ENCODE peak calls at places on chromosome 9, in seven cellular contexts. W is HCT116, Z is gastrocnemius medialis, I is heart left ventricle, G is spleen, U is adrenal gland, F is ovary. Y is an unnamed sample. For H3K9me3, the result is how much of the 10 kb centered on the place peaks cover.

GRCh38 chr9:123036886-123037540 is 3.5 kb downstream of the GPR21 start:
- DNase-seq in U (no peak), I (no peak), F (no peak), G (no peak), W (no peak), Z (no peak), Y (no peak)

GRCh38 chr9:20297646-20298084 is 324.6 kb downstream of the MLLT3 start:
- DNase-seq in U (no peak), Z (no peak), G (no peak), I (no peak), W (no peak), F (peak), Y (no peak)

GRCh38 chr9:3477236-3477834 is 48.5 kb downstream of the RFX3 start:
- DNase-seq in U (no peak), W (no peak), I (no peak), Z (no peak), F (no peak), G (no peak), Y (no peak)

GRCh38 chr9:79477241-79477830 is 94.4 kb upstream of the TLE4 start:
- DNase-seq in Z (no peak), I (no peak), G (no peak), W (no peak), U (no peak), F (no peak), Y (no peak)

GRCh38 chr9:87184956-87185642 is 237.8 kb upstream of the GAS1 start:
- DNase-seq in Z (no peak), F (no peak), I (no peak), U (no peak), G (no peak), W (no peak), Y (no peak)

GRCh38 chr9:134177624-134178393 is 13.4 kb upstream of the RNU6ATAC start:
- DNase-seq in I (peak), W (no peak), G (peak), Z (no peak), F (peak), U (peak), Y (no peak)

GRCh38 chr9:125538092-125538473 is 168.9 kb downstream of the MAPKAP1 start:
- DNase-seq in U (peak), F (no peak), G (no peak), W (peak), Z (no peak), I (peak), Y (no peak)

GRCh38 chr9:88789785-88790184 is 201.5 kb upstream of the S1PR3 start:
- DNase-seq in F (no peak), Z (no peak), G (no peak), I (no peak), W (no peak), U (no peak), Y (no peak)

GRCh38 chr9:110142868-110143866 is 64.8 kb downstream of the C9orf152 start:
- DNase-seq in G (no peak), W (no peak), U (no peak), I (no peak), Z (no peak), F (no peak), Y (no peak)

GRCh38 chr9:97527626-97528528 is 26.4 kb downstream of the TMOD1 start:
- DNase-seq in I (no peak), W (no peak), U (no peak), G (no peak), Z (peak), F (no peak), Y (no peak)

GRCh38 chr9:103661663-103662062 is 432.4 kb upstream of the SMC2 start:
- DNase-seq in U (no peak), W (no peak), G (no peak), Z (no peak), I (no peak), F (no peak), Y (no peak)

GRCh38 chr9:115341401-115341800 is 223.4 kb upstream of the TNC start:
- DNase-seq in W (no peak), U (no peak), G (no peak), F (no peak), Z (no peak), I (peak), Y (peak)

GRCh38 chr9:5879419-5880181 is 11.1 kb upstream of the MLANA start:
- DNase-seq in Z (no peak), I (no peak), U (peak), W (peak), G (no peak), F (no peak), Y (no peak)

GRCh38 chr9:118659011-118659410 is 710.2 kb downstream of the BRINP1 start:
- DNase-seq in U (no peak), G (no peak), F (no peak), W (no peak), Z (no peak), I (no peak), Y (no peak)

GRCh38 chr9:114006155-114006550 is 71.9 kb downstream of the AMBP start:
- DNase-seq in U (no peak), Z (no peak), F (no peak), W (no peak), G (peak), I (no peak), Y (peak)

GRCh38 chr9:33248606-33249005 is 8.6 kb downstream of the SPINK4 start:
- DNase-seq in Z (no peak), I (no peak), F (no peak), G (peak), U (no peak), W (no peak), Y (no peak)

GRCh38 chr9:35962126-35962906 is 4.4 kb upstream of the OR2S2 start:
- DNase-seq in I (peak), F (no peak), G (no peak), W (no peak), U (no peak), Z (no peak), Y (no peak)

GRCh38 chr9:92965759-92966517 is 18.6 kb downstream of the FGD3 start:
- DNase-seq in Z (no peak), W (no peak), G (peak), F (no peak), I (no peak), U (no peak), Y (no peak)

GRCh38 chr9:33480976-33481375 is 7.3 kb upstream of the NOL6 start:
- DNase-seq in Z (no peak), G (peak), F (peak), W (no peak), U (no peak), I (no peak), Y (no peak)

GRCh38 chr9:35731415-35732184 is 395 bp downstream of the TLN1 start:
- DNase-seq in F (no peak), G (no peak), I (no peak), Z (no peak), U (no peak), W (no peak), Y (no peak)

GRCh38 chr9:97386733-97387503 is 25.0 kb upstream of the TDRD7 start:
- DNase-seq in U (peak), G (peak), W (peak), Z (no peak), F (peak), I (peak), Y (peak)

GRCh38 chr9:92517046-92517445 is 18.7 kb downstream of the ECM2 start:
- DNase-seq in W (no peak), G (no peak), U (no peak), Z (no peak), I (no peak), F (no peak), Y (no peak)

GRCh38 chr9:137485343-137486140 is 26.4 kb upstream of the NSMF start:
- DNase-seq in U (no peak), I (no peak), W (no peak), Z (no peak), F (peak), G (peak), Y (no peak)

GRCh38 chr9:99947395-99947794 is 40.9 kb downstream of the STX17 start:
- DNase-seq in W (no peak), Z (no peak), G (no peak), F (no peak), I (no peak), U (no peak), Y (no peak)

GRCh38 chr9:135864447-135865049 is 42.8 kb downstream of the CAMSAP1 start:
- DNase-seq in I (peak), G (peak), U (peak), Z (no peak), W (peak), F (peak), Y (peak)

GRCh38 chr9:126392662-126393383 is 66.2 kb downstream of the MVB12B start:
- DNase-seq in I (no peak), Z (peak), F (no peak), W (no peak), G (no peak), U (no peak), Y (no peak)

GRCh38 chr9:95425910-95426551 is 90.7 kb downstream of the PTCH1 start:
- DNase-seq in U (no peak), I (no peak), W (no peak), Z (no peak), F (no peak), G (no peak), Y (no peak)

GRCh38 chr9:111891910-111892499 is 4.6 kb upstream of the UGCG start:
- DNase-seq in G (no peak), W (peak), I (no peak), Z (no peak), F (no peak), U (no peak), Y (no peak)

GRCh38 chr9:85258823-85259370 is 482.9 kb downstream of the AGTPBP1 start:
- DNase-seq in W (peak), F (no peak), I (peak), U (peak), G (no peak), Z (peak), Y (peak)

GRCh38 chr9:34254141-34254913 is 74.7 kb downstream of the KIF24 start:
- DNase-seq in I (peak), Z (peak), F (peak), G (no peak), W (peak), U (peak), Y (peak)

GRCh38 chr9:99226054-99226453 is 4.0 kb downstream of the SEC61B start:
- DNase-seq in G (no peak), I (no peak), U (no peak), Z (no peak), F (no peak), W (no peak), Y (no peak)

GRCh38 chr9:27338527-27338903 is 41.6 kb upstream of the EQTN start:
- DNase-seq in W (no peak), U (no peak), Z (no peak), F (no peak), I (no peak), G (no peak), Y (no peak)

GRCh38 chr9:15468113-15468512 is 42.7 kb downstream of the PSIP1 start:
- DNase-seq in W (no peak), U (no peak), I (no peak), Z (no peak), G (no peak), F (no peak), Y (no peak)

GRCh38 chr9:15469406-15469805 is 41.4 kb downstream of the PSIP1 start:
- DNase-seq in Z (no peak), U (no peak), W (no peak), F (no peak), G (no peak), I (no peak), Y (no peak)

DNA sequence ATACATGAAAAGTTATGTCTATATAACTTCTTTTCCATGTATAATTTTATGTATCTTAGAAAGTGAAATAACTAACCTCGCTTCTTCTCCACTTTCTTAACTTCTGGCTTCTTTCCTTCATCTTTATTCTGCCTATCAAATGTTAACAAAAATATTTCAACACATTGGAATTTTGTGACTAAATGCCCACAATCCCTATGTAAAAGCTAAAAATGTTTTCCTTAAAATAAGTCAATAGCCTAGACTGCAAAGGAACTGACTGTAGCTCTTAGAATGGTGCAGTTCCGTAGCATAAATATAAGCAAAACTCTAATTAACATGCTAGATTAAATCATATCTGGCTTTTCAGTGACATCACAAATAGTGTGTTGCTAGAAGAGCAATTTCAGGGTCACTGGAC is 40.9 kb downstream of the PSIP1 start:
- DNase-seq in W (no peak), I (no peak), Z (no peak), U (no peak), F (no peak), G (no peak), Y (no peak)
- H3K27ac ChIP-seq in W (no peak), I (no peak), Z (no peak), U (no peak), F (no peak), G (no peak), Y (no peak)

GRCh38 chr9:83920942-83921707 is at the start of gene KIF27:
- DNase-seq in W (peak), F (peak), I (peak), U (peak), Z (peak), G (peak), Y (peak)
- TF ChIP-seq POLR2A in W (peak), F (peak), I (peak), U (peak), Z (peak), G (peak), Y (peak)

DNA sequence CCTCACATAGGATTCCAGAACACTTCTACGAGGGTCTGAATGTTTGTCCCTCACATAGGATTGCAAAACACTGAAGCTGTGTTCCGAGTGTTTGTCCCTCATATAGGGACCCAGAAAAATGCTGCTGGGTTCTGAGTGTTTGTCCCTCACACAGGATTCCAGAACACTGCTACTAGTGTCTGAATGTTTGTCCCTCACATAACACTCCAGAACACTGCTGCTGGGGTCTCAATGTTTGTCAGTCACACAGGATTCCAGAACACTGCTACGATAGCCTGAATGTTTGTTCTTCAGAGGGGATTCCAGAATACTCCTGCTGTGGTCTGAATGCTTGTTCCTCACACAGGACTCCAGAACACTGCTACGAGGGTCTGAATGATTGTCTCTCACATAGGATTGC is 218.7 kb downstream of the FOXD4L6 start:
- DNase-seq in U (no peak), G (no peak), F (no peak), I (no peak), W (no peak), Z (no peak), Y (no peak)
- H3K9me3 ChIP-seq in U (half or more), G (half or more), F (under half), I (under half), W (under half), Z (under half), Y (under half)

DNA sequence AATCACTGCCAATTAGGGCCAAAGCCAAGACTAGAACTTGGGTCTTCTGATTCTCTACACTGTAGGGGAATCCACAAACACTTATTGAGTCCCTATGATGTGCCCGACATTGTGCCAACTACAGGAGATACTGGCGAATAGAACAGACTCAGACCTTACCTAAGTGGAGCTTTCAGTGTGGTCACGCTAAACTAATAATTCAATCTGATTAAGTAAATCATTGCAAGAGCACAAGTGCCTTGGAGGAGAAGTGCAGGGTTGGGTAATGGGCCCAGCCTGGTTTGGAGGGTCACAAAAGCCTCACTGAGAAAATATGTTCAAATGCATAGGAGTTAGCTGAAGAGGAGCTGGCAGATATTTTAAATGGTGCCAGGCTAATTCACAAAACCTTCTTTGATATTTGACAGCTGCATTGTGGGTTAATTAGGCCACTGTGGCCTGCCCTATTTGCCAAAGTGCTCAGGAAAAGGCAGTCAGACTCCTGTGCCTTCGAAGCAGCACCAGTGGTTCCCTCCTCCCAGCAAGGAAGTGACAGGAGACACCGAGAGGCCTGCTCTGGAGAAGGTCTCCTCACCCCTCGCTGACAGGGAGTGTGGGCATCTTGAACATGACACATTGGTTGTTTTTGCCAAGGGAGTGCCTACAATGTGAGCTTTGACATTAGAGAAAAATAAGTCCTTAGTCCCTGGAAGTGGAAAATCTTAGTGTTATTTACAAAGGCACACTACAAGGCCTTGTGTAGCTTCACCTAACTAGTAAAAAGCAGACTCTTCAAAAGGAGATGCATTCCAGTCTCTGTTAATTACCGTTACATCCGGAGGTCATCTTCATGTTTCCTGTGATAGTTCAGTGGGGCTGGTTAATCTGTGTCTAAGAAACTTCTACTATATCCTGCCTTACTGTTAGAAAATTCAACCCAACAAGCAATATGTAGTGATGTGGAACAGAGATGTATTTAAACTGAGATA is 24.1 kb upstream of the TRAF1 start:
- DNase-seq in Z (no peak), F (no peak), U (no peak), G (no peak), W (no peak), I (no peak), Y (no peak)
- H3K27ac ChIP-seq in Z (no peak), F (no peak), U (peak), G (no peak), W (no peak), I (no peak), Y (no peak)

GRCh38 chr9:132982508-132982907 is 4.0 kb downstream of the GFI1B start:
- DNase-seq in I (no peak), W (no peak), F (no peak), Z (no peak), G (no peak), U (no peak), Y (no peak)

GRCh38 chr9:132973713-132974112 is 4.8 kb upstream of the GFI1B start:
- DNase-seq in U (no peak), F (no peak), I (no peak), G (no peak), W (peak), Z (no peak), Y (peak)

GRCh38 chr9:132977626-132978450 is 656 bp upstream of the GFI1B start:
- DNase-seq in Z (no peak), I (peak), G (peak), W (peak), F (peak), U (peak), Y (peak)

GRCh38 chr9:132976571-132976970 is 1.9 kb upstream of the GFI1B start:
- DNase-seq in G (no peak), U (no peak), I (no peak), F (no peak), Z (no peak), W (no peak), Y (no peak)

GRCh38 chr9:132978451-132979087 is at the start of gene GFI1B:
- DNase-seq in I (no peak), Z (no peak), F (no peak), W (no peak), G (no peak), U (no peak), Y (no peak)
- TF ChIP-seq POLR2A in I (no peak), Z (no peak), F (no peak), W (no peak), G (no peak), U (no peak), Y (no peak)

Y was measured in testis.